ENCODE peak calls at places on chromosomes 1 and 21, in ten cellular contexts. One of them, this sample, is unnamed.

GRCh38 chr1:23343246-23344110 is 606 bp downstream of the HNRNPR start:
- DNase-seq in mammary epithelial cell: peak
- DNase-seq in body of pancreas: no peak
- DNase-seq in HFFc6: peak
- DNase-seq in NB4: peak
- DNase-seq in keratinocyte: no peak
- DNase-seq in esophagus squamous epithelium: no peak
- DNase-seq in HFF-Myc: no peak
- DNase-seq in cardiac muscle cell: peak
- DNase-seq in MCF 10A: peak
- DNase-seq in this sample: peak

GRCh38 chr1:215636258-215636965 is 69.3 kb downstream of the KCTD3 start:
- DNase-seq in HFFc6: peak
- DNase-seq in body of pancreas: no peak
- DNase-seq in keratinocyte: no peak
- DNase-seq in NB4: no peak
- DNase-seq in HFF-Myc: no peak
- DNase-seq in mammary epithelial cell: no peak
- DNase-seq in esophagus squamous epithelium: no peak
- DNase-seq in MCF 10A: peak
- DNase-seq in cardiac muscle cell: no peak
- DNase-seq in this sample: no peak

GRCh38 chr1:161180643-161181042 is 3.3 kb upstream of the B4GALT3 start:
- DNase-seq in cardiac muscle cell: no peak
- DNase-seq in NB4: peak
- DNase-seq in MCF 10A: peak
- DNase-seq in HFFc6: no peak
- DNase-seq in HFF-Myc: no peak
- DNase-seq in body of pancreas: no peak
- DNase-seq in mammary epithelial cell: no peak
- DNase-seq in esophagus squamous epithelium: no peak
- DNase-seq in keratinocyte: no peak
- DNase-seq in this sample: no peak

GRCh38 chr1:157551694-157552693 is at the start of gene FCRL5:
- DNase-seq in HFFc6: no peak
- DNase-seq in keratinocyte: no peak
- DNase-seq in HFF-Myc: no peak
- DNase-seq in cardiac muscle cell: no peak
- DNase-seq in body of pancreas: no peak
- DNase-seq in esophagus squamous epithelium: no peak
- DNase-seq in NB4: no peak
- DNase-seq in MCF 10A: no peak
- DNase-seq in mammary epithelial cell: no peak
- DNase-seq in this sample: no peak

GRCh38 chr1:149977345-149977744 is 33.2 kb downstream of the OTUD7B start:
- DNase-seq in HFFc6: no peak
- DNase-seq in mammary epithelial cell: no peak
- DNase-seq in cardiac muscle cell: no peak
- DNase-seq in HFF-Myc: no peak
- DNase-seq in keratinocyte: no peak
- DNase-seq in MCF 10A: no peak
- DNase-seq in body of pancreas: no peak
- DNase-seq in NB4: no peak
- DNase-seq in esophagus squamous epithelium: no peak
- DNase-seq in this sample: no peak

GRCh38 chr1:162772571-162773154 is 17.8 kb upstream of the HSD17B7 start:
- DNase-seq in cardiac muscle cell: no peak
- DNase-seq in esophagus squamous epithelium: no peak
- DNase-seq in body of pancreas: no peak
- DNase-seq in NB4: no peak
- DNase-seq in mammary epithelial cell: peak
- DNase-seq in MCF 10A: no peak
- DNase-seq in HFF-Myc: no peak
- DNase-seq in keratinocyte: no peak
- DNase-seq in HFFc6: peak
- DNase-seq in this sample: no peak

GRCh38 chr1:179012033-179012432 is 13.7 kb upstream of the FAM20B start:
- DNase-seq in esophagus squamous epithelium: no peak
- DNase-seq in HFFc6: no peak
- DNase-seq in NB4: no peak
- DNase-seq in mammary epithelial cell: no peak
- DNase-seq in MCF 10A: peak
- DNase-seq in body of pancreas: no peak
- DNase-seq in HFF-Myc: no peak
- DNase-seq in cardiac muscle cell: no peak
- DNase-seq in keratinocyte: no peak
- DNase-seq in this sample: no peak

GRCh38 chr1:204637985-204638356 is 47.6 kb downstream of the LRRN2 start:
- DNase-seq in mammary epithelial cell: no peak
- DNase-seq in NB4: no peak
- DNase-seq in HFF-Myc: no peak
- DNase-seq in body of pancreas: no peak
- DNase-seq in cardiac muscle cell: no peak
- DNase-seq in HFFc6: no peak
- DNase-seq in keratinocyte: no peak
- DNase-seq in esophagus squamous epithelium: no peak
- DNase-seq in MCF 10A: no peak
- DNase-seq in this sample: no peak

GRCh38 chr1:236172041-236172579 is 29.8 kb downstream of the GPR137B start:
- DNase-seq in NB4: no peak
- DNase-seq in body of pancreas: no peak
- DNase-seq in HFFc6: no peak
- DNase-seq in esophagus squamous epithelium: no peak
- DNase-seq in keratinocyte: no peak
- DNase-seq in cardiac muscle cell: no peak
- DNase-seq in MCF 10A: no peak
- DNase-seq in HFF-Myc: no peak
- DNase-seq in mammary epithelial cell: no peak
- DNase-seq in this sample: no peak

GRCh38 chr1:179754031-179754624 is 11.0 kb downstream of the FAM163A start:
- DNase-seq in MCF 10A: peak
- DNase-seq in NB4: no peak
- DNase-seq in HFFc6: peak
- DNase-seq in mammary epithelial cell: peak
- DNase-seq in esophagus squamous epithelium: no peak
- DNase-seq in body of pancreas: no peak
- DNase-seq in cardiac muscle cell: no peak
- DNase-seq in keratinocyte: no peak
- DNase-seq in HFF-Myc: no peak
- DNase-seq in this sample: no peak

GRCh38 chr1:90414201-90414600 is 302.9 kb downstream of the BARHL2 start:
- DNase-seq in HFFc6: no peak
- DNase-seq in NB4: no peak
- DNase-seq in MCF 10A: no peak
- DNase-seq in HFF-Myc: no peak
- DNase-seq in body of pancreas: no peak
- DNase-seq in mammary epithelial cell: no peak
- DNase-seq in keratinocyte: no peak
- DNase-seq in esophagus squamous epithelium: no peak
- DNase-seq in cardiac muscle cell: no peak
- DNase-seq in this sample: no peak

GRCh38 chr1:160634543-160635491 is 12.0 kb downstream of the SLAMF1 start:
- DNase-seq in esophagus squamous epithelium: no peak
- DNase-seq in HFFc6: no peak
- DNase-seq in HFF-Myc: no peak
- DNase-seq in cardiac muscle cell: no peak
- DNase-seq in keratinocyte: no peak
- DNase-seq in MCF 10A: no peak
- DNase-seq in mammary epithelial cell: no peak
- DNase-seq in NB4: no peak
- DNase-seq in body of pancreas: no peak
- DNase-seq in this sample: peak

GRCh38 chr1:22428672-22429071 is 23.0 kb upstream of the ZBTB40 start:
- DNase-seq in esophagus squamous epithelium: no peak
- DNase-seq in keratinocyte: no peak
- DNase-seq in NB4: peak
- DNase-seq in cardiac muscle cell: peak
- DNase-seq in body of pancreas: no peak
- DNase-seq in MCF 10A: peak
- DNase-seq in HFF-Myc: no peak
- DNase-seq in mammary epithelial cell: peak
- DNase-seq in HFFc6: peak
- DNase-seq in this sample: peak

GRCh38 chr21:26883768-26884167 is 38.6 kb upstream of the ADAMTS1 start:
- DNase-seq in MCF 10A: no peak
- DNase-seq in cardiac muscle cell: no peak
- DNase-seq in HFF-Myc: no peak
- DNase-seq in esophagus squamous epithelium: no peak
- DNase-seq in mammary epithelial cell: no peak
- DNase-seq in keratinocyte: no peak
- DNase-seq in HFFc6: no peak
- DNase-seq in NB4: no peak
- DNase-seq in body of pancreas: no peak
- DNase-seq in this sample: no peak

DNA sequence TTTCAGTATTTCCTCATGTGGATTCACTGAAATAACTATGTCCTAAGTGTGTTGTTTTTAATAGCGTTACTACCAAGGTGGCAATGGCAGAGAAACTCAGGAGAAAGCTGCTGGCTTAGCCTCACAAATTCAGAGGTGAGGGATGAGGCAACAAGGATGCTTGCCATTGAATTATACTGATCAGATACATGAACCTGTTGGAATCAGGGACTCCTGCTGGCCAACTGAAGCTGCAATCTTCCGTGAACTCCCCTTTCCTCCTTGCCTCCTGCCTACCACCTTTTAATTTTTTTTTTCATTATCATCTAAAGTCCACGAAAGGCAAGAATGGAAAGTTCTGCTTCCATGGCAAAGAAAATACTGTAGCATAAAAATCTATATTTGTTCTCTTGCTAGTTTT is 254.7 kb downstream of the NFIA start:
- DNase-seq in mammary epithelial cell: no peak
- DNase-seq in NB4: no peak
- DNase-seq in cardiac muscle cell: no peak
- DNase-seq in MCF 10A: peak
- DNase-seq in keratinocyte: no peak
- DNase-seq in body of pancreas: no peak
- DNase-seq in HFFc6: no peak
- DNase-seq in HFF-Myc: no peak
- DNase-seq in esophagus squamous epithelium: no peak
- DNase-seq in this sample: no peak
- TF ChIP-seq CTCF in mammary epithelial cell: peak
- TF ChIP-seq CTCF in NB4: no peak
- TF ChIP-seq CTCF in cardiac muscle cell: peak
- TF ChIP-seq CTCF in MCF 10A: no peak
- TF ChIP-seq CTCF in keratinocyte: peak
- TF ChIP-seq CTCF in body of pancreas: no peak
- TF ChIP-seq CTCF in HFFc6: peak
- TF ChIP-seq CTCF in HFF-Myc: no peak
- TF ChIP-seq CTCF in esophagus squamous epithelium: no peak
- TF ChIP-seq CTCF in this sample: no peak

GRCh38 chr1:207021139-207021861 is 11.3 kb downstream of the C1orf116 start:
- DNase-seq in keratinocyte: no peak
- DNase-seq in HFF-Myc: no peak
- DNase-seq in esophagus squamous epithelium: no peak
- DNase-seq in cardiac muscle cell: peak
- DNase-seq in HFFc6: peak
- DNase-seq in MCF 10A: peak
- DNase-seq in mammary epithelial cell: peak
- DNase-seq in body of pancreas: no peak
- DNase-seq in NB4: no peak
- DNase-seq in this sample: no peak
- TF ChIP-seq CTCF in keratinocyte: no peak
- TF ChIP-seq CTCF in HFF-Myc: no peak
- TF ChIP-seq CTCF in esophagus squamous epithelium: no peak
- TF ChIP-seq CTCF in cardiac muscle cell: no peak
- TF ChIP-seq CTCF in HFFc6: no peak
- TF ChIP-seq CTCF in MCF 10A: no peak
- TF ChIP-seq CTCF in mammary epithelial cell: no peak
- TF ChIP-seq CTCF in body of pancreas: no peak
- TF ChIP-seq CTCF in NB4: no peak
- TF ChIP-seq CTCF in this sample: no peak

GRCh38 chr1:27391511-27392095 is 819 bp upstream of the GPR3 start:
- DNase-seq in mammary epithelial cell: peak
- DNase-seq in cardiac muscle cell: peak
- DNase-seq in MCF 10A: peak
- DNase-seq in esophagus squamous epithelium: no peak
- DNase-seq in NB4: no peak
- DNase-seq in HFF-Myc: no peak
- DNase-seq in HFFc6: peak
- DNase-seq in body of pancreas: peak
- DNase-seq in keratinocyte: no peak
- DNase-seq in this sample: no peak
- TF ChIP-seq CTCF in mammary epithelial cell: no peak
- TF ChIP-seq CTCF in cardiac muscle cell: no peak
- TF ChIP-seq CTCF in MCF 10A: no peak
- TF ChIP-seq CTCF in esophagus squamous epithelium: no peak
- TF ChIP-seq CTCF in NB4: no peak
- TF ChIP-seq CTCF in HFF-Myc: no peak
- TF ChIP-seq CTCF in HFFc6: no peak
- TF ChIP-seq CTCF in body of pancreas: no peak
- TF ChIP-seq CTCF in keratinocyte: no peak
- TF ChIP-seq CTCF in this sample: no peak

DNA sequence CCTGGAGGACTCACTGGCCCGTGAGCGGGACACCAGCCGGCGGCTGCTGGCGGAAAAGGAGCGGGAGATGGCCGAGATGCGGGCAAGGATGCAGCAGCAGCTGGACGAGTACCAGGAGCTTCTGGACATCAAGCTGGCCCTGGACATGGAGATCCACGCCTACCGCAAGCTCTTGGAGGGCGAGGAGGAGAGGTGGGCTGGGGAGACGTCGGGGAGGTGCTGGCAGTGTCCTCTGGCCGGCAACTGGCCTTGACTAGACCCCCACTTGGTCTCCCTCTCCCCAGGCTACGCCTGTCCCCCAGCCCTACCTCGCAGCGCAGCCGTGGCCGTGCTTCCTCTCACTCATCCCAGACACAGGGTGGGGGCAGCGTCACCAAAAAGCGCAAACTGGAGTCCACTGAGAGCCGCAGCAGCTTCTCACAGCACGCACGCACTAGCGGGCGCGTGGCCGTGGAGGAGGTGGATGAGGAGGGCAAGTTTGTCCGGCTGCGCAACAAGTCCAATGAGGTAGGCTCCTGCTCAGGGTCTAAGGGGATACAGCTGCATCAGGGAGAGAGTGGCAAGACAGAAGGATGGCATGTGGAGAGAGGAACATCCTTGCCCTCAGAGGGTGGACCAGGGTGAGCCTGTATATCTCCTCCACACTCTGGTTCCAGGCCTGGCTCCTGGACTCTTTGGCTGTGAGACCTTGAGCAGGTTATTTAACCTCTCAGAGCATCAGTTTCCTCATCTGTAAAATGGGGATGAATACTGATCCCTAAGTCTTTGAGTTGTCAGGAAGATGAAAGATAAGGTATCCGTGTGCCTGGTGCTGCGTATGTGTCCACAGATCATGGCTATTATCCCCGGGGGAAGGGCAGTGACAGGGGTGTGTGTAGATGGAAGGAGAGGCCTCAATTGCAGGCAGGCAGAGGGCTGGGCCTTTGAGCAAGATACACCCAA is 17.2 kb upstream of the SEMA4A start:
- DNase-seq in keratinocyte: no peak
- DNase-seq in MCF 10A: no peak
- DNase-seq in NB4: no peak
- DNase-seq in HFFc6: no peak
- DNase-seq in HFF-Myc: no peak
- DNase-seq in mammary epithelial cell: no peak
- DNase-seq in cardiac muscle cell: no peak
- DNase-seq in esophagus squamous epithelium: no peak
- DNase-seq in body of pancreas: no peak
- DNase-seq in this sample: no peak
- TF ChIP-seq CTCF in keratinocyte: no peak
- TF ChIP-seq CTCF in MCF 10A: no peak
- TF ChIP-seq CTCF in NB4: no peak
- TF ChIP-seq CTCF in HFFc6: no peak
- TF ChIP-seq CTCF in HFF-Myc: no peak
- TF ChIP-seq CTCF in mammary epithelial cell: no peak
- TF ChIP-seq CTCF in cardiac muscle cell: no peak
- TF ChIP-seq CTCF in esophagus squamous epithelium: no peak
- TF ChIP-seq CTCF in body of pancreas: no peak
- TF ChIP-seq CTCF in this sample: no peak